ENCODE peak calls at places on chromosomes 1 and 21, in four cellular contexts. One of them, this sample, is unnamed.

GRCh38 chr1:35717911-35718476 is 690 bp downstream of the C1orf216 start:
- DNase-seq in fibroblast of mammary gland: peak
- DNase-seq in GM12878: no peak
- DNase-seq in iPS-NIHi11: peak
- DNase-seq in this sample: peak

GRCh38 chr1:161137881-161138280 is 5.4 kb upstream of the DEDD start:
- DNase-seq in fibroblast of mammary gland: no peak
- DNase-seq in GM12878: no peak
- DNase-seq in iPS-NIHi11: no peak
- DNase-seq in this sample: no peak

GRCh38 chr1:44924835-44925464 is 61.4 kb downstream of the EIF2B3 start:
- DNase-seq in fibroblast of mammary gland: peak
- DNase-seq in GM12878: no peak
- DNase-seq in iPS-NIHi11: no peak
- DNase-seq in this sample: peak

GRCh38 chr1:247180581-247180980 is 8.8 kb upstream of the ZNF124 start:
- DNase-seq in fibroblast of mammary gland: no peak
- DNase-seq in GM12878: no peak
- DNase-seq in iPS-NIHi11: no peak
- DNase-seq in this sample: no peak

GRCh38 chr1:167057297-167057688 is 32.9 kb downstream of the GPA33 start:
- DNase-seq in fibroblast of mammary gland: peak
- DNase-seq in GM12878: no peak
- DNase-seq in iPS-NIHi11: peak
- DNase-seq in this sample: peak

GRCh38 chr1:62875676-62876075 is 91.7 kb downstream of the ATG4C start:
- DNase-seq in fibroblast of mammary gland: peak
- DNase-seq in GM12878: no peak
- DNase-seq in iPS-NIHi11: no peak
- DNase-seq in this sample: no peak

GRCh38 chr1:168465942-168466702 is 77.7 kb downstream of the XCL2 start:
- DNase-seq in fibroblast of mammary gland: peak
- DNase-seq in GM12878: peak
- DNase-seq in iPS-NIHi11: no peak
- DNase-seq in this sample: peak

GRCh38 chr1:65108025-65108692 is 39.8 kb upstream of the AK4 start:
- DNase-seq in fibroblast of mammary gland: no peak
- DNase-seq in GM12878: no peak
- DNase-seq in iPS-NIHi11: no peak
- DNase-seq in this sample: no peak

GRCh38 chr1:231420959-231421615 is 1.0 kb downstream of the EGLN1 start:
- DNase-seq in fibroblast of mammary gland: peak
- DNase-seq in GM12878: no peak
- DNase-seq in iPS-NIHi11: peak
- DNase-seq in this sample: peak

GRCh38 chr1:23555949-23556640 is 3.2 kb downstream of the ID3 start:
- DNase-seq in fibroblast of mammary gland: peak
- DNase-seq in GM12878: no peak
- DNase-seq in iPS-NIHi11: no peak
- DNase-seq in this sample: peak

GRCh38 chr21:45528028-45528705 is 14.1 kb downstream of the SLC19A1 start:
- DNase-seq in fibroblast of mammary gland: no peak
- DNase-seq in GM12878: no peak
- DNase-seq in iPS-NIHi11: no peak
- DNase-seq in this sample: no peak

GRCh38 chr1:36520056-36520455 is 37.3 kb upstream of the CSF3R start:
- DNase-seq in fibroblast of mammary gland: no peak
- DNase-seq in GM12878: no peak
- DNase-seq in iPS-NIHi11: no peak
- DNase-seq in this sample: no peak

GRCh38 chr1:58895082-58895481 is 111.2 kb upstream of the JUN start:
- DNase-seq in fibroblast of mammary gland: no peak
- DNase-seq in GM12878: no peak
- DNase-seq in iPS-NIHi11: no peak
- DNase-seq in this sample: no peak

GRCh38 chr1:15083578-15083977 is 70.0 kb upstream of the TMEM51 start:
- DNase-seq in fibroblast of mammary gland: peak
- DNase-seq in GM12878: no peak
- DNase-seq in iPS-NIHi11: no peak
- DNase-seq in this sample: peak

GRCh38 chr21:41763996-41764395 is 2.9 kb downstream of the RIPK4 start:
- DNase-seq in fibroblast of mammary gland: no peak
- DNase-seq in GM12878: no peak
- DNase-seq in iPS-NIHi11: no peak
- DNase-seq in this sample: no peak

GRCh38 chr21:33587792-33588484 is 546 bp downstream of the DONSON start:
- DNase-seq in fibroblast of mammary gland: peak
- DNase-seq in GM12878: no peak
- DNase-seq in iPS-NIHi11: peak
- DNase-seq in this sample: peak

GRCh38 chr21:26715878-26716506 is 129.2 kb downstream of the ADAMTS1 start:
- DNase-seq in fibroblast of mammary gland: peak
- DNase-seq in GM12878: no peak
- DNase-seq in iPS-NIHi11: peak
- DNase-seq in this sample: peak

GRCh38 chr21:36929622-36930021 is 36.8 kb downstream of the HLCS start:
- DNase-seq in fibroblast of mammary gland: peak
- DNase-seq in GM12878: no peak
- DNase-seq in iPS-NIHi11: no peak
- DNase-seq in this sample: peak

GRCh38 chr1:156900019-156900718 is 6.7 kb downstream of the PEAR1 start:
- DNase-seq in fibroblast of mammary gland: peak
- DNase-seq in GM12878: no peak
- DNase-seq in iPS-NIHi11: no peak
- DNase-seq in this sample: no peak

GRCh38 chr1:160837558-160838205 is 25.0 kb downstream of the CD244 start:
- DNase-seq in fibroblast of mammary gland: no peak
- DNase-seq in GM12878: peak
- DNase-seq in iPS-NIHi11: no peak
- DNase-seq in this sample: peak

GRCh38 chr1:209412036-209412435 is 171.5 kb upstream of the CAMK1G start:
- DNase-seq in fibroblast of mammary gland: peak
- DNase-seq in GM12878: no peak
- DNase-seq in iPS-NIHi11: no peak
- DNase-seq in this sample: peak